ENCODE peak calls at places on chromosomes 1 and 21, in nine cellular contexts. S, D, Q, I, Y, L, F, H and B are unnamed samples.

GRCh38 chr1:71509051-71509595 is 428.3 kb upstream of the ZRANB2 start:
- DNase-seq in Y (no peak), L (peak; percentile 11), Q (no peak), D (no peak), H (no peak), S (peak; percentile 18), I (no peak), F (no peak), B (no peak)

GRCh38 chr1:28205243-28205642 is 27.6 kb downstream of the DNAJC8 start:
- DNase-seq in D (no peak), L (no peak), S (no peak), F (no peak), H (no peak), Y (no peak), I (no peak), Q (no peak), B (no peak)

GRCh38 chr1:109250454-109251276 is 1.3 kb downstream of the CELSR2 start:
- DNase-seq in I (no peak), F (no peak), S (no peak), H (no peak), L (no peak), D (peak; percentile 69), Q (no peak), Y (peak; percentile 16), B (no peak)

GRCh38 chr1:34711469-34711868 is 43.4 kb upstream of the GJB5 start:
- DNase-seq in Y (no peak), S (no peak), D (no peak), H (no peak), F (no peak), Q (peak; percentile 3), I (no peak), L (no peak), B (no peak)

GRCh38 chr1:154493276-154493675 is 8.7 kb upstream of the TDRD10 start:
- DNase-seq in Y (no peak), D (peak; percentile 75), Q (no peak), L (no peak), F (no peak), H (no peak), S (peak; percentile 24), I (no peak), B (no peak)

GRCh38 chr1:112444269-112444668 is 48.3 kb downstream of the CTTNBP2NL start:
- DNase-seq in S (no peak), Y (no peak), Q (no peak), H (no peak), F (no peak), D (no peak), L (peak; percentile 77), I (no peak), B (no peak)

GRCh38 chr1:22814176-22815042 is 103.8 kb downstream of the EPHB2 start:
- DNase-seq in Q (no peak), D (peak; percentile 96), S (no peak), I (no peak), Y (no peak), F (no peak), L (no peak), H (no peak), B (no peak)

GRCh38 chr1:39044762-39045161 is 18.6 kb downstream of the NDUFS5 start:
- DNase-seq in S (no peak), H (no peak), L (no peak), F (no peak), Y (no peak), I (no peak), Q (no peak), D (no peak), B (no peak)

GRCh38 chr1:9689971-9690381 is 38.4 kb downstream of the PIK3CD start:
- DNase-seq in Y (no peak), I (no peak), F (no peak), S (peak; percentile 26), Q (no peak), H (no peak), L (no peak), D (peak; percentile 73), B (no peak)

GRCh38 chr21:31124005-31124404 is 85.7 kb upstream of the KRTAP19-8 start:
- DNase-seq in S (no peak), Q (no peak), I (no peak), F (no peak), Y (peak; percentile 22), D (no peak), H (no peak), L (no peak), B (no peak)

GRCh38 chr1:25711555-25712298 is 88.3 kb upstream of the SELENON start:
- DNase-seq in I (peak; percentile 67), F (no peak), H (peak; percentile 58), Y (no peak), S (peak; percentile 18), Q (no peak), L (peak; percentile 92), D (peak; percentile 72), B (no peak)

GRCh38 chr1:39499668-39500067 is 8.2 kb downstream of the BMP8A start:
- DNase-seq in I (no peak), F (no peak), S (no peak), L (no peak), H (no peak), Y (no peak), D (peak; percentile 88), Q (no peak), B (no peak)

GRCh38 chr1:70003509-70003908 is 201.9 kb downstream of the LRRC40 start:
- DNase-seq in Q (no peak), Y (no peak), F (no peak), S (no peak), L (no peak), D (no peak), I (no peak), H (no peak), B (no peak)

GRCh38 chr1:109275706-109276345 is 7.1 kb downstream of the PSRC1 start:
- DNase-seq in F (no peak), I (no peak), Y (no peak), Q (no peak), D (no peak), S (no peak), H (no peak), L (peak; percentile 75), B (no peak)

GRCh38 chr1:93005252-93005598 is 44.0 kb upstream of the DIPK1A start:
- DNase-seq in L (no peak), S (no peak), I (no peak), Q (no peak), F (peak; percentile 32), H (no peak), D (no peak), Y (no peak), B (no peak)

DNA sequence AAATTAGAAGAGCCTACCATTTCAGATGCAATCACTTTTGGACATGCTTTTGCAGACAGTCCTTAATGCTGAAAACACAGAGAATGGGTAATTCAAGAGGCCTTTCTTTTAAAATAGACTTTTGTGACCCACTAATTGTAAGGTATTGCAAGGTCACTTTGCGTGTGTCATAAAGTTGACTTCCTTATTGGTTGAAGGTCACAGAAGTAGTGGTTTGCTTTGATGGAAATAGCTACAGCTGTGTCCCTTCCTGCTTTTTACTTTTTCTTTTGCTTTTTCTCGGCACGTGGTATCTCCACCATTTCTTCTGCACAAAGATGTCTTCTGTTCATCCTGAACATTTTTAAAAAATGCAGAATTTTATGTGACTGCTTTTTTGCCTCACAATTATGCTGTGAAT is 146.8 kb downstream of the DYRK1A start:
- DNase-seq in D (no peak), H (no peak), S (no peak), F (no peak), Y (no peak), I (no peak), L (no peak), Q (no peak), B (no peak)
- H3K4me3 ChIP-seq in D (no peak overlapping the region), H (no peak overlapping the region), S (no peak overlapping the region), F (no peak overlapping the region), Y (no peak overlapping the region), I (no peak overlapping the region), L (no peak overlapping the region), Q (no peak overlapping the region), B (no peak overlapping the region)

GRCh38 chr1:83548311-83548710 is 450.6 kb downstream of the TTLL7 start:
- DNase-seq in Y (no peak), H (no peak), D (no peak), S (no peak), L (no peak), F (no peak), I (no peak), Q (no peak), B (no peak)

GRCh38 chr1:83546863-83547262 is 452.1 kb downstream of the TTLL7 start:
- DNase-seq in I (no peak), H (no peak), Q (no peak), D (no peak), L (no peak), S (peak; percentile 48), F (no peak), Y (no peak), B (no peak)

GRCh38 chr1:83547903-83548302 is 451.0 kb downstream of the TTLL7 start:
- DNase-seq in Q (no peak), S (peak; percentile 54), I (no peak), Y (no peak), H (no peak), L (peak; percentile 2), F (no peak), D (no peak), B (no peak)

GRCh38 chr1:83543222-83543973 is 455.5 kb downstream of the TTLL7 start:
- DNase-seq in S (no peak), H (no peak), Q (no peak), I (no peak), F (no peak), Y (no peak), L (no peak), D (no peak), B (no peak)

DNA sequence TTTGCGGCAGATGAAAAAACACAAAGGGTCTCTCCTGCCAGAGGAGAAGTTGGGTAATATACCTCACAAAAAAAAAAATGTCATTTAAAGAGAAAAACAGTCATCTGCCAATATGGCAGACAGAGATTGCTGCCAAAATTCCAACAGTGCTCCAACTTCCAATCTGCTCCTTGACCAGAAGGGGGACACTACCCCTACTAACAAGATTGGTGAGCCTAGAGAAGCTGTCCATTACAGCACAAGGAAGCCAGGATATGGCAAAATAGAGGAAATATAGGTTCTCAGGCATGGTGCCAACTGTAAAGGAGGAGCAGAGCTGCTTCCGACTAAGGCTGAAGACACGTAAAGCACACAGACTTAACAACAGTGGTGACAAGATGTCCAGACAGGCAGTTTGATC is 453.5 kb downstream of the TTLL7 start:
- DNase-seq in S (no peak), L (no peak), Y (no peak), H (no peak), I (no peak), Q (peak; percentile 1), F (no peak), D (no peak), B (no peak)
- TF ChIP-seq CTCF in S (no peak), L (no peak), Y (no peak), H (no peak), I (no peak), Q (no peak), F (no peak), D (no peak), B (peak; percentile 50)

DNA sequence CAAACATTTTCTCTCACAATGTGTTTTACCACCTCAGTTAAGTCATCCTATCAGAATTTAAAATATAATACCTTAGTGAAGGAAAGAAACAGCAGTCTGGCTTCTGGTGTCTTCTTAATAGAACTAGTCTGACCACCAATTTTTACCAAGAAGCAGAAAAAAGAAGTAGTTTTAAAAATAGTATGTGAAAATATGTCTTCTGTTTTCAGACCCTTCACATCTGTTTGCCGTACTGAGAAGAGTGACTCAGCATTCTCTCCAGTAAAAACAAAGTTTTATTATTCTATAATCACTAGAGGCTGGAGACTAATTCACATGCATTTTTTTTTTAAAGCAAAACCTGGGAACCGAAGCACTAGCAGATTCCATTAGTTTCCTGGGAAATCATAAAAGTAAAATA is 163.8 kb downstream of the COL24A1 start:
- DNase-seq in I (peak; percentile 27), D (no peak), L (peak; percentile 76), F (peak; percentile 47), Y (no peak), S (peak; percentile 70), Q (peak; percentile 0), H (no peak), B (no peak)
- H3K4me3 ChIP-seq in I (no peak overlapping the region), D (no peak overlapping the region), L (no peak overlapping the region), F (peak overlapping the region; percentile 48), Y (no peak overlapping the region), S (peak overlapping the region; percentile 13), Q (no peak overlapping the region), H (no peak overlapping the region), B (no peak overlapping the region)

GRCh38 chr1:17094664-17095063 is 24.6 kb downstream of the PADI2 start:
- DNase-seq in S (no peak), H (no peak), Q (no peak), Y (no peak), I (no peak), D (no peak), F (no peak), L (peak; percentile 34), B (no peak)
- TF ChIP-seq CTCF in S (no peak), H (no peak), Q (no peak), Y (no peak), I (no peak), D (no peak), F (no peak), L (no peak), B (no peak)